ENCODE peak calls at places on chromosome 16, in nine cellular contexts. One of them, this sample, is unnamed.

GRCh38 chr16:56974549-56975300 is 13.0 kb downstream of the CETP start:
- DNase-seq in heart right ventricle: no peak
- DNase-seq in PC-9: no peak
- DNase-seq in fibroblast of lung: no peak
- DNase-seq in IMR-90: no peak
- DNase-seq in WERI-Rb-1: no peak
- DNase-seq in cardiac muscle cell: no peak
- DNase-seq in breast epithelium: no peak
- DNase-seq in AG04450: no peak
- DNase-seq in this sample: no peak

GRCh38 chr16:20937736-20938135 is 37.2 kb downstream of the LYRM1 start:
- DNase-seq in breast epithelium: no peak
- DNase-seq in IMR-90: no peak
- DNase-seq in AG04450: no peak
- DNase-seq in PC-9: peak; percentile 54
- DNase-seq in fibroblast of lung: no peak
- DNase-seq in WERI-Rb-1: no peak
- DNase-seq in cardiac muscle cell: no peak
- DNase-seq in heart right ventricle: no peak
- DNase-seq in this sample: no peak

GRCh38 chr16:22374311-22375116 is at the start of gene CDR2:
- DNase-seq in fibroblast of lung: peak; percentile 93
- DNase-seq in PC-9: peak; percentile 99
- DNase-seq in IMR-90: peak; percentile 94
- DNase-seq in AG04450: peak; percentile 93
- DNase-seq in breast epithelium: peak; percentile 96
- DNase-seq in WERI-Rb-1: peak; percentile 98
- DNase-seq in heart right ventricle: peak; percentile 99
- DNase-seq in cardiac muscle cell: peak; percentile 99
- DNase-seq in this sample: peak; percentile 98

GRCh38 chr16:49337814-49338350 is 35.7 kb upstream of the C16orf78 start:
- DNase-seq in AG04450: no peak
- DNase-seq in breast epithelium: no peak
- DNase-seq in WERI-Rb-1: peak; percentile 63
- DNase-seq in heart right ventricle: no peak
- DNase-seq in IMR-90: no peak
- DNase-seq in PC-9: no peak
- DNase-seq in fibroblast of lung: no peak
- DNase-seq in cardiac muscle cell: no peak
- DNase-seq in this sample: no peak

GRCh38 chr16:18796377-18796776 is 5.0 kb downstream of the ARL6IP1 start:
- DNase-seq in WERI-Rb-1: no peak
- DNase-seq in IMR-90: no peak
- DNase-seq in PC-9: no peak
- DNase-seq in cardiac muscle cell: no peak
- DNase-seq in heart right ventricle: no peak
- DNase-seq in breast epithelium: no peak
- DNase-seq in fibroblast of lung: no peak
- DNase-seq in AG04450: no peak
- DNase-seq in this sample: no peak

GRCh38 chr16:7624871-7625766 is 292.5 kb downstream of the RBFOX1 start:
- DNase-seq in AG04450: no peak
- DNase-seq in heart right ventricle: no peak
- DNase-seq in cardiac muscle cell: no peak
- DNase-seq in fibroblast of lung: no peak
- DNase-seq in PC-9: no peak
- DNase-seq in IMR-90: no peak
- DNase-seq in WERI-Rb-1: no peak
- DNase-seq in breast epithelium: no peak
- DNase-seq in this sample: no peak

GRCh38 chr16:67562918-67563707 is 787 bp downstream of the CTCF start:
- DNase-seq in AG04450: no peak
- DNase-seq in breast epithelium: peak; percentile 43
- DNase-seq in PC-9: peak; percentile 53
- DNase-seq in heart right ventricle: peak; percentile 50
- DNase-seq in IMR-90: peak; percentile 33
- DNase-seq in WERI-Rb-1: peak; percentile 52
- DNase-seq in fibroblast of lung: peak; percentile 57
- DNase-seq in cardiac muscle cell: peak; percentile 90
- DNase-seq in this sample: peak; percentile 58

GRCh38 chr16:28503470-28504259 is 3.0 kb downstream of the IL27 start:
- DNase-seq in WERI-Rb-1: no peak
- DNase-seq in fibroblast of lung: no peak
- DNase-seq in IMR-90: no peak
- DNase-seq in PC-9: peak; percentile 26
- DNase-seq in cardiac muscle cell: no peak
- DNase-seq in AG04450: no peak
- DNase-seq in breast epithelium: no peak
- DNase-seq in heart right ventricle: no peak
- DNase-seq in this sample: no peak

GRCh38 chr16:76899767-76900166 is 291.2 kb upstream of the MON1B start:
- DNase-seq in breast epithelium: no peak
- DNase-seq in PC-9: no peak
- DNase-seq in cardiac muscle cell: no peak
- DNase-seq in IMR-90: no peak
- DNase-seq in fibroblast of lung: no peak
- DNase-seq in heart right ventricle: no peak
- DNase-seq in WERI-Rb-1: no peak
- DNase-seq in AG04450: no peak
- DNase-seq in this sample: no peak

GRCh38 chr16:8626946-8627345 is 5.4 kb downstream of the METTL22 start:
- DNase-seq in PC-9: no peak
- DNase-seq in AG04450: no peak
- DNase-seq in heart right ventricle: no peak
- DNase-seq in WERI-Rb-1: no peak
- DNase-seq in fibroblast of lung: no peak
- DNase-seq in breast epithelium: no peak
- DNase-seq in IMR-90: no peak
- DNase-seq in cardiac muscle cell: no peak
- DNase-seq in this sample: no peak

GRCh38 chr16:65570261-65570660 is 448.4 kb upstream of the CDH11 start:
- DNase-seq in WERI-Rb-1: no peak
- DNase-seq in AG04450: no peak
- DNase-seq in fibroblast of lung: no peak
- DNase-seq in breast epithelium: no peak
- DNase-seq in heart right ventricle: no peak
- DNase-seq in PC-9: no peak
- DNase-seq in cardiac muscle cell: no peak
- DNase-seq in IMR-90: no peak
- DNase-seq in this sample: no peak

GRCh38 chr16:30787613-30788378 is 791 bp upstream of the ZNF629 start:
- DNase-seq in breast epithelium: no peak
- DNase-seq in PC-9: no peak
- DNase-seq in IMR-90: no peak
- DNase-seq in heart right ventricle: no peak
- DNase-seq in AG04450: no peak
- DNase-seq in fibroblast of lung: no peak
- DNase-seq in WERI-Rb-1: no peak
- DNase-seq in cardiac muscle cell: no peak
- DNase-seq in this sample: no peak
- TF ChIP-seq CTCF in breast epithelium: no peak
- TF ChIP-seq CTCF in PC-9: no peak
- TF ChIP-seq CTCF in IMR-90: no peak
- TF ChIP-seq CTCF in heart right ventricle: no peak
- TF ChIP-seq CTCF in AG04450: no peak
- TF ChIP-seq CTCF in fibroblast of lung: no peak
- TF ChIP-seq CTCF in WERI-Rb-1: no peak
- TF ChIP-seq CTCF in cardiac muscle cell: no peak
- TF ChIP-seq CTCF in this sample: no peak

DNA sequence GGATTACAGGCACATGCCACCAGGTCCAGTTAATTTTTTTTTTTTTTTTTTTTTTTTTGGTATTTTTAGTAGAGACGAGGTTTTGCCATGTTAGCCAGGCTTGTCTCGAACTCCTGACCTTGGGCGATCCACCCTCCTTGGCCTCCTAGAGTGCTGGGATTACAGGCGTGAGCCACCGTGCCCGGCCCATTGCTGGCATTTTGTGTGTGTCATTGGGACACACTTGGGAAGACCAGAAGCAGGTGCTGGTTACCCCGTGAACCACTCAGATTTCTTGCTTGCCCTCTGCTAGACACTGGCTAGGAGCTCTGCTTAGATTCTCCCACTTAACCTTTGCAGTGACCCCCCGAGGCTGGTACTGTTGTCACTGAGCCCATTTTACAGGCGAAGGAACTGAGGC is 229.3 kb downstream of the IRF8 start:
- DNase-seq in fibroblast of lung: no peak
- DNase-seq in AG04450: no peak
- DNase-seq in cardiac muscle cell: no peak
- DNase-seq in heart right ventricle: no peak
- DNase-seq in WERI-Rb-1: no peak
- DNase-seq in IMR-90: no peak
- DNase-seq in PC-9: no peak
- DNase-seq in breast epithelium: no peak
- DNase-seq in this sample: no peak
- H3K27me3 ChIP-seq in fibroblast of lung: no peaks in the 10 kb centered on the region
- H3K27me3 ChIP-seq in AG04450: peaks cover 10% of the 10 kb centered on the region
- H3K27me3 ChIP-seq in cardiac muscle cell: no peaks in the 10 kb centered on the region
- H3K27me3 ChIP-seq in heart right ventricle: peaks cover 34% of the 10 kb centered on the region
- H3K27me3 ChIP-seq in WERI-Rb-1: no peaks in the 10 kb centered on the region
- H3K27me3 ChIP-seq in IMR-90: peaks cover 6% of the 10 kb centered on the region
- H3K27me3 ChIP-seq in PC-9: peaks cover 94% of the 10 kb centered on the region
- H3K27me3 ChIP-seq in breast epithelium: no peaks in the 10 kb centered on the region
- H3K27me3 ChIP-seq in this sample: no peaks in the 10 kb centered on the region

GRCh38 chr16:1731073-1731472 is 25.1 kb downstream of the MAPK8IP3 start:
- DNase-seq in IMR-90: no peak
- DNase-seq in cardiac muscle cell: no peak
- DNase-seq in AG04450: no peak
- DNase-seq in WERI-Rb-1: no peak
- DNase-seq in fibroblast of lung: no peak
- DNase-seq in PC-9: no peak
- DNase-seq in heart right ventricle: no peak
- DNase-seq in breast epithelium: no peak
- DNase-seq in this sample: no peak

GRCh38 chr16:1732071-1732470 is 26.1 kb downstream of the MAPK8IP3 start:
- DNase-seq in cardiac muscle cell: no peak
- DNase-seq in fibroblast of lung: no peak
- DNase-seq in WERI-Rb-1: no peak
- DNase-seq in heart right ventricle: no peak
- DNase-seq in IMR-90: no peak
- DNase-seq in PC-9: no peak
- DNase-seq in AG04450: no peak
- DNase-seq in breast epithelium: no peak
- DNase-seq in this sample: no peak

GRCh38 chr16:1731603-1732002 is 25.6 kb downstream of the MAPK8IP3 start:
- DNase-seq in breast epithelium: no peak
- DNase-seq in cardiac muscle cell: no peak
- DNase-seq in WERI-Rb-1: no peak
- DNase-seq in heart right ventricle: no peak
- DNase-seq in fibroblast of lung: no peak
- DNase-seq in IMR-90: no peak
- DNase-seq in AG04450: no peak
- DNase-seq in PC-9: no peak
- DNase-seq in this sample: no peak

GRCh38 chr16:1734123-1734522 is 28.1 kb downstream of the MAPK8IP3 start:
- DNase-seq in breast epithelium: no peak
- DNase-seq in WERI-Rb-1: no peak
- DNase-seq in IMR-90: no peak
- DNase-seq in heart right ventricle: no peak
- DNase-seq in cardiac muscle cell: no peak
- DNase-seq in PC-9: no peak
- DNase-seq in AG04450: no peak
- DNase-seq in fibroblast of lung: no peak
- DNase-seq in this sample: no peak

DNA sequence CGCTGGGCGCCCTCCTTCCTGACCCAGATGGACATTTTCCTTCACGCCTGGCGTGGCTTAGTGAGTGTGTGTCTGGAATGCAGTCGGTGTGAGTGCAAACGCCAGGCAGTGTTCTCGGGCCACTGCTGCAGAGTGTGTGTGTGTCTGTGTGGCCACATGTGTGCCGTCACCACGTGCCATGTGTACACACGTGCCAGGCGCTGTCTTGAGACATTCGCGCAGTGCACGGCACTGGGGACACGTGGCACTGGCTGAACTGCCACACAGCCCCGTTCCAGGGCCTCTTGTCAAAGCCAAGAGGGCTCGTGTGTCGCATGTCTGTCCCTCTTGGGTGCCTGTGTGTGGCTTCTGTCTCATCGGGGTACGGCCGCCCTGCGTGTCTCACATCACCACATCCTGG is 28.8 kb downstream of the MAPK8IP3 start:
- DNase-seq in IMR-90: no peak
- DNase-seq in fibroblast of lung: no peak
- DNase-seq in breast epithelium: no peak
- DNase-seq in PC-9: no peak
- DNase-seq in cardiac muscle cell: no peak
- DNase-seq in WERI-Rb-1: no peak
- DNase-seq in heart right ventricle: no peak
- DNase-seq in AG04450: no peak
- DNase-seq in this sample: no peak
- H3K9me3 ChIP-seq in IMR-90: no peaks in the 10 kb centered on the region
- H3K9me3 ChIP-seq in fibroblast of lung: peaks cover 8% of the 10 kb centered on the region
- H3K9me3 ChIP-seq in breast epithelium: no peaks in the 10 kb centered on the region
- H3K9me3 ChIP-seq in PC-9: no peaks in the 10 kb centered on the region
- H3K9me3 ChIP-seq in cardiac muscle cell: no peaks in the 10 kb centered on the region
- H3K9me3 ChIP-seq in WERI-Rb-1: no peaks in the 10 kb centered on the region
- H3K9me3 ChIP-seq in heart right ventricle: no peaks in the 10 kb centered on the region
- H3K9me3 ChIP-seq in AG04450: peaks cover 55% of the 10 kb centered on the region
- H3K9me3 ChIP-seq in this sample: no peaks in the 10 kb centered on the region

GRCh38 chr16:745739-746138 is 4.9 kb upstream of the CIAO3 start:
- DNase-seq in AG04450: no peak
- DNase-seq in breast epithelium: no peak
- DNase-seq in fibroblast of lung: no peak
- DNase-seq in PC-9: no peak
- DNase-seq in heart right ventricle: no peak
- DNase-seq in WERI-Rb-1: peak; percentile 86
- DNase-seq in cardiac muscle cell: peak; percentile 65
- DNase-seq in IMR-90: no peak
- DNase-seq in this sample: no peak
- TF ChIP-seq CTCF in AG04450: peak; percentile 32
- TF ChIP-seq CTCF in breast epithelium: no peak
- TF ChIP-seq CTCF in fibroblast of lung: peak; percentile 23
- TF ChIP-seq CTCF in PC-9: peak; percentile 63
- TF ChIP-seq CTCF in heart right ventricle: no peak
- TF ChIP-seq CTCF in WERI-Rb-1: peak; percentile 77
- TF ChIP-seq CTCF in cardiac muscle cell: peak; percentile 15
- TF ChIP-seq CTCF in IMR-90: peak; percentile 26
- TF ChIP-seq CTCF in this sample: no peak